ENCODE peak calls at places on chromosomes 7 and 10, in four cellular contexts. H, Z, Q and F are unnamed samples.

GRCh38 chr10:62083413-62083794 is 181.9 kb downstream of the ARID5B start:
- DNase-seq in H (no peak), Z (no peak), Q (peak; percentile 17), F (no peak)

GRCh38 chr7:130409067-130409721 is 28.9 kb downstream of the CPA1 start:
- DNase-seq in H (no peak), Z (no peak), Q (no peak), F (no peak)

GRCh38 chr10:99966306-99966705 is 43.4 kb downstream of the DNMBP start:
- DNase-seq in H (no peak), Z (no peak), Q (peak; percentile 7), F (no peak)

GRCh38 chr7:102832694-102833093 is 80.1 kb upstream of the LRRC17 start:
- DNase-seq in H (no peak), Z (no peak), Q (no peak), F (no peak)

GRCh38 chr7:108103566-108104298 is 26.4 kb downstream of the LAMB4 start:
- DNase-seq in H (no peak), Z (peak; percentile 54), Q (peak; percentile 86), F (no peak)

GRCh38 chr7:99860281-99861127 is 16.3 kb downstream of the OR2AE1 start:
- DNase-seq in H (no peak), Z (peak; percentile 97), Q (no peak), F (no peak)

GRCh38 chr10:510415-510881 is 179.0 kb downstream of the DIP2C start:
- DNase-seq in H (no peak), Z (no peak), Q (no peak), F (no peak)

GRCh38 chr10:86346169-86346793 is 20.3 kb downstream of the GRID1 start:
- DNase-seq in H (no peak), Z (no peak), Q (no peak), F (no peak)

GRCh38 chr10:98391065-98391464 is 23.9 kb downstream of the PYROXD2 start:
- DNase-seq in H (no peak), Z (no peak), Q (no peak), F (no peak)

GRCh38 chr10:124532106-124532641 is 70.6 kb downstream of the LHPP start:
- DNase-seq in H (no peak), Z (peak; percentile 39), Q (peak; percentile 52), F (peak; percentile 78)

GRCh38 chr7:7897509-7897908 is 71.1 kb upstream of the GLCCI1 start:
- DNase-seq in H (no peak), Z (no peak), Q (no peak), F (no peak)

GRCh38 chr10:131425752-131426529 is 114.4 kb upstream of the TCERG1L start:
- DNase-seq in H (no peak), Z (no peak), Q (no peak), F (no peak)

GRCh38 chr10:63573068-63573697 is 52.0 kb downstream of the REEP3 start:
- DNase-seq in H (no peak), Z (no peak), Q (no peak), F (no peak)

GRCh38 chr7:27960415-27960814 is 220.2 kb downstream of the JAZF1 start:
- DNase-seq in H (no peak), Z (no peak), Q (no peak), F (no peak)
- TF ChIP-seq TCF7 in H (no peak), Z (no peak), Q (no peak), F (no peak)

DNA sequence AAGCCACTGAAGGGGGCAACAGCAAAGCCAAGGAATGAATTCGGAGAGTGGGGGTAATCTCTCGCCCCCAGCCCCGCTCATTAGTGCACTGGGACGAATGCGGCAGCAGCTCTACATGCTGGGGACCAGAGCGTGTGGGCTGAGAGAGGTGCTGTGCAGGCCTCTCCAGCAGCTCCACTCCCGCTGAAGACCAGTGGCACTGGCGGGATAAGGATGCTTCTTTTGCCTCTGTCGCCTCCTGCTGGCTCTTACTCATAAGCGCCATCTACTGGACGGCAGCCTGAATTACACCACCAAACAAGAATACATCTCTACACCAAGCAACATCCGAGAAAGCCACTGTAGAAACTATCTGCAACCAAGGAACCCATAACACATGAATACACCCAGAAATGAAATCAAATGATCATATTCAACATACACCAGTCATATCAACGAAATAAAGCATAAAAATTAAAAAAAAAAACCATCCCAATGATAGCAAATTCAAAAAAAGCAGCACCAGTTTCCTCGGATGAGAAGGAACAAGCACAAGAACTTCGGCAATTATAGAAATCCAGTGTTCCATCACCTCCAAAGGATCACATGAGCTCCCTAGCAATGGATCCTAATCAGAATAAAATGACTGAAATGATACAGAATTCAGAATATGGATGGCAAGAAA is 79.0 kb upstream of the TMEM168 start:
- DNase-seq in H (peak; percentile 9), Z (peak; percentile 52), Q (peak; percentile 83), F (peak; percentile 76)
- TF ChIP-seq TCF7 in H (no peak), Z (no peak), Q (no peak), F (no peak)

DNA sequence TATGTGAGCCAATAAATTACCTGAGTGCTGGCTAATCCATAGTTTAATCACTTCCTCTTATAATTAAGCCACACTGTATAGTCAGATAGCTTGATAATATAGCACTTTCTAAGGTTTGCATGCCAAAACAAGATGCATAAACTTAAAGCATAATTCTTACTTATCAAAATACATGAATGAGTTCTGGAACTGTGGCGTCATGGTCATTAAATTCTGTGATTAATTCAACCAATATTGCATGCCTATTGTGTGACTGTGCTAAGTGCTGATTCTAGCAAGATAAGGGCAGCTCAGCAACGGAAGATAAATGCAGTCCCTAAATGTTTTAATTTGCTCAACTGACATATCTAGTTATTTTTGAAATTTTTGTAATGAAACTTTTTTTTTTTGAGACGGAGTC is 29.7 kb downstream of the HOXA1 start:
- DNase-seq in H (no peak), Z (no peak), Q (no peak), F (no peak)
- TF ChIP-seq TCF7 in H (no peak), Z (no peak), Q (no peak), F (no peak)

GRCh38 chr10:77909755-77910375 is 16.7 kb downstream of the DLG5 start:
- DNase-seq in H (no peak), Z (peak; percentile 91), Q (peak; percentile 93), F (no peak)
- TF ChIP-seq TCF7 in H (no peak), Z (peak; percentile 71), Q (no peak), F (no peak)

GRCh38 chr7:19677201-19677600 is 31.6 kb downstream of the POLR1F start:
- DNase-seq in H (no peak), Z (no peak), Q (no peak), F (no peak)
- TF ChIP-seq TCF7 in H (no peak), Z (no peak), Q (no peak), F (no peak)

GRCh38 chr7:23369695-23370404 is 70.7 kb downstream of the MALSU1 start:
- DNase-seq in H (no peak), Z (no peak), Q (peak; percentile 43), F (no peak)

GRCh38 chr7:23369100-23369499 is 70.0 kb downstream of the MALSU1 start:
- DNase-seq in H (no peak), Z (no peak), Q (no peak), F (no peak)

GRCh38 chr7:23373151-23374004 is 74.2 kb downstream of the MALSU1 start:
- DNase-seq in H (peak; percentile 76), Z (no peak), Q (no peak), F (no peak)

GRCh38 chr7:23377134-23377533 is 78.0 kb downstream of the MALSU1 start:
- DNase-seq in H (no peak), Z (no peak), Q (no peak), F (no peak)

DNA sequence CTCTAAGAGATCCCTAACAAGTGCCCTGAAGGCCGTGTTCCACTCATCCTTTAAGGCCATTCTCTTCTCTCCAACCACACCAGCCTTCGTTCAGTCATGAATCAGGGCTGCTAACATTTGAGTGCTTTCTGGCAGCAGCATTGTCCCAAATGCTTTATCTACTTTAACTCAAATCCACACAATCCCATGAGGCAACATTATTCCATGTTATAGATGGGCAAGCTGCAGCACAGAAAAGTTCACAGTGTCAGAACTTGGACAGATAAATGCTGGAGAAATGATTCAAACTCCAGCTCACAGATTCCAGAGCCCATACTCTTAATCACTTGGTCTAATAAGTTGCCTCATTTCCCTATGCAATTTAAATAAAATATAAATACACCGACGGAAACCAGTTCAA is 73.5 kb downstream of the MALSU1 start:
- DNase-seq in H (no peak), Z (no peak), Q (no peak), F (no peak)
- TF ChIP-seq TCF7 in H (no peak), Z (no peak), Q (no peak), F (no peak)